ENCODE peak calls at places on chromosomes 5 and 9, in six cellular contexts. K is BJ, B is heart left ventricle, U is hepatocyte, G is neural progenitor cell, Q is SK-N-SH. S is an unnamed sample. For H3K27me3, the result is how much of the 10 kb centered on the place peaks cover.

GRCh38 chr9:87606921-87607521 is 109.4 kb downstream of the DAPK1 start:
- DNase-seq in K (peak), B (no peak), U (no peak), G (peak), Q (no peak), S (no peak)

GRCh38 chr5:170442381-170442780 is 53.2 kb upstream of the KCNMB1 start:
- DNase-seq in K (no peak), B (no peak), U (no peak), G (no peak), Q (no peak), S (no peak)

GRCh38 chr5:149129181-149129580 is 12.1 kb upstream of the ABLIM3 start:
- DNase-seq in K (no peak), B (no peak), U (no peak), G (no peak), Q (no peak), S (no peak)

GRCh38 chr9:133237271-133237731 is 28.3 kb upstream of the OBP2B start:
- DNase-seq in K (no peak), B (no peak), U (no peak), G (no peak), Q (no peak), S (no peak)

GRCh38 chr5:54098267-54098666 is 212.1 kb downstream of the ARL15 start:
- DNase-seq in K (no peak), B (no peak), U (no peak), G (peak), Q (no peak), S (no peak)

GRCh38 chr9:78856144-78856543 is 559.2 kb downstream of the PSAT1 start:
- DNase-seq in K (no peak), B (no peak), U (no peak), G (no peak), Q (peak), S (no peak)

GRCh38 chr9:77960356-77961153 is 71.1 kb downstream of the GNAQ start:
- DNase-seq in K (no peak), B (no peak), U (no peak), G (peak), Q (no peak), S (no peak)

GRCh38 chr5:125295405-125295872 is 549.0 kb upstream of the ZNF608 start:
- DNase-seq in K (no peak), B (no peak), U (no peak), G (no peak), Q (no peak), S (no peak)

DNA sequence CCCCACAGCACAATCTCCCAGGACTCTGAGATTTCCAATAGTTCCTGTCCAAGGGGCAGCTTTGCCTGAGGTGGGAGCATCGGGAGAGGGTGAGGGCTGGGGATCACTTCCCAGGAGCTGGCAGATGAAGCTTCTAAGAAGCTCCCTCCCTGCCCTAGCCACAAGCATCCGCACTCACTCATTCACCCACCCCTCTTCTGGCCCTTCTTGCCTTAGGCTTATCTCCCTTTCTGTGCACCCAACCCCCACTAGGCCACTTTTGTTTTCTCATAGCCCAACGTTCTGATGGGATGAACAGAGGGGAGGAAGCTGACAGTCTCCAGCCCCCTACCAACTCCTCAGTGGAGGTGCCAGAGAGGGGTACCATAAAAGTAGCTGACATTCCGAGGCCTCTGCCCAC is 3.7 kb upstream of the PCDH1 start:
- DNase-seq in K (no peak), B (no peak), U (peak), G (peak), Q (peak), S (no peak)
- H3K27me3 ChIP-seq in K (under half), B (under half), U (half or more), G (under half), Q (half or more), S (under half)

GRCh38 chr5:173010547-173011464 is 27.2 kb downstream of the ATP6V0E1 start:
- DNase-seq in K (no peak), B (peak), U (peak), G (peak), Q (no peak), S (peak)
- TF ChIP-seq CTCF in K (peak), B (peak), U (peak), G (peak), Q (peak), S (peak)

GRCh38 chr9:93940951-93941350 is 14.2 kb downstream of the BARX1 start:
- DNase-seq in K (no peak), B (no peak), U (no peak), G (no peak), Q (no peak), S (no peak)
- H3K27me3 ChIP-seq in K (under half), B (half or more), U (half or more), G (half or more), Q (under half), S (under half)

GRCh38 chr9:111298831-111299603 is 31.0 kb downstream of the OR2K2 start:
- DNase-seq in K (peak), B (peak), U (peak), G (peak), Q (peak), S (no peak)
- TF ChIP-seq CTCF in K (peak), B (peak), U (peak), G (peak), Q (peak), S (peak)

GRCh38 chr9:97312101-97312500 is 4.6 kb downstream of the CCDC180 start:
- DNase-seq in K (no peak), B (no peak), U (no peak), G (no peak), Q (no peak), S (peak)

GRCh38 chr9:97312556-97312955 is 5.1 kb downstream of the CCDC180 start:
- DNase-seq in K (no peak), B (no peak), U (no peak), G (no peak), Q (no peak), S (no peak)

GRCh38 chr9:97313746-97314145 is 6.3 kb downstream of the CCDC180 start:
- DNase-seq in K (no peak), B (no peak), U (no peak), G (no peak), Q (no peak), S (no peak)

GRCh38 chr9:97314503-97314902 is 7.0 kb downstream of the CCDC180 start:
- DNase-seq in K (no peak), B (no peak), U (no peak), G (no peak), Q (no peak), S (no peak)

DNA sequence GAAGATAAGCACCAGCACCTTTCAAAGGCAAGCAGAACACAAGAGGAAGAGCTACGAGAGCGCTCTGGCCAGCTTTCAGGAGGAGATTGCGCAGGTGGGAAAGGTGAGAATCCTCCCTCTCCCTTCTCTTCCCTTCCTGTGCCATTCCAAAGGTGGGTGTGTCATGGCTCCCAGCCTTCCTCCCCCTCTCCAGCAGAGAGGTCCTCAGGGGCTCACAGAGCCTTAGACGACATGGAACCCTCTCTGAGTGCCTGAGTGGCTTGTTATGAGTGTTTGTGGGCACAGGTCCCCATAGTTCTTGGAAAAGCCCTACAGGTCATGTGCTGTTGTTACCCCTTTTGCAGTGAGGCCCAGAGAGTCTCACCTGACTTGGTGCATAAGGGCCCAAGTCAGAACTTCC is 5.8 kb downstream of the CCDC180 start:
- DNase-seq in K (no peak), B (no peak), U (no peak), G (no peak), Q (no peak), S (peak)
- H3K27me3 ChIP-seq in K (under half), B (under half), U (under half), G (under half), Q (under half), S (under half)

GRCh38 chr5:177498013-177498847 is 826 bp upstream of the PDLIM7 start:
- DNase-seq in K (no peak), B (peak), U (peak), G (peak), Q (no peak), S (peak)

GRCh38 chr5:177496111-177497010 is 1.0 kb downstream of the PDLIM7 start:
- DNase-seq in K (no peak), B (peak), U (peak), G (peak), Q (peak), S (peak)

GRCh38 chr5:177497011-177497296 is 450 bp downstream of the PDLIM7 start:
- DNase-seq in K (no peak), B (no peak), U (no peak), G (no peak), Q (no peak), S (no peak)

GRCh38 chr5:177495243-177496060 is 2.0 kb downstream of the PDLIM7 start:
- DNase-seq in K (no peak), B (peak), U (peak), G (peak), Q (peak), S (peak)

DNA sequence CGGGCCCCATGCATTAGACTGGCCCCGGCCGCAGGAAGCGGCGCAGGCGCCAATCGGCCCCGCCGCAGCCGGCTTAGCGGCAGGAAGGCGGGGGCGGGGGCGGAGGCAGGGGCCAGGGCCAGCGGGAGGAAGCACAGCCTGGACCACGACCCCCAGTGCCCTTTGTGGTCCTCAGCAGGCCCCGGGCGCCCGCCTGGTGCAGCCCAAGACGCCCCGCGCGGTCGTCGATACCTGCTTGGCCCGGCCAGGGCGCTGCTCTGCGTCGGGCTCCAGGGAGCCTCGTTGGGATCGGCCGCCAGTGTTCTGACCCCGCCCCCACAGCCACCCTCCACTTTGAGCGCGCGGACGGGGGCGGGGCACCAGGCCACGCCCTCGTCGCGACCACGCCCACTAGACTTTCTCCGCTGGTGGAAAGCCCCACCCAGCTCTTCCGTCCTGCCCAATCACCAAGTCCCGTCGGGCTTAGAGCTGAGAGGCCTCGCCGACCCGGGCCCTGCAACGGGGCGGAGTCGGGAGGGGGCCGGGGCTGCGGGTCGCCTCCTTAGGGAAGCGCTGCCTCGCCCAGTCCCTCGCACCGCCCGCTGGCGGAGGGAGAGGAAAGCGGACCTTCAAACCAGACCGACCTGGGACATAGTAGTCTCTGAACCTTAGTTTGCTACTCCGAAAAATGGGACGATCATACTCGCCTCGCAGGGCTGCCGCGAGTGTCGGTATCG is at the start of gene PDLIM7:
- DNase-seq in K (peak), B (peak), U (peak), G (peak), Q (peak), S (peak)
- TF ChIP-seq CTCF in K (peak), B (peak), U (peak), G (peak), Q (no peak), S (peak)

DNA sequence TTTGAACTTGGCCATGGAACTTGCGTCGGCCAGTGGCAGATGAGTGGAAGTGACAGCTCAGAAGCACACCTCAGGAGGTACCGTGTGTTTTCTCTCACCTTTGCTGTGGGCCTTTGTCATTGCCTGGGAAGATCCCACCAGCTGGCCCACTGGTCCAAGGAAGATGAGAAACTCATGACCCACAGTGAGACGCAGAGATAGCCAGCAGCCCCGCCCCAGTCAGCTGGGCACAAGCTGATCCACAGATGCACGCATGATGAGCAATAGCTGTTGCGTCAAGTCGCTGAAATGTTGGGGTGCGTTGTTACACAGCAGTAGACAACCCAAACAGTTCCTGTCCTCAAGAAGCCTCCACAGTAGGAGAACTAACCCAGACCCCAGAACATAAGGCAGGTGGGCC is 30.8 kb upstream of the UNC5A start:
- DNase-seq in K (no peak), B (no peak), U (no peak), G (no peak), Q (no peak), S (peak)
- H3K27me3 ChIP-seq in K (under half), B (under half), U (under half), G (under half), Q (under half), S (under half)